ENCODE peak calls at places on chromosomes 4 and X, in six cellular contexts. K, B, S, M, X and A are unnamed samples.
A peak's percentile ranks its signal among the peaks of the same experiment; 100 is the strongest.

GRCh38 chr4:92047209-92047877 is 256.4 kb upstream of the GRID2 start:
- DNase-seq in M (no peak), K (no peak), B (peak; percentile 63), X (no peak), S (no peak), A (no peak)

GRCh38 chrX:12975670-12975965 is 708 bp downstream of the TMSB4X start:
- DNase-seq in M (no peak), B (no peak), X (no peak), K (no peak), S (no peak), A (no peak)

GRCh38 chrX:68398286-68398685 is 35.0 kb downstream of the OPHN1 start:
- DNase-seq in S (no peak), B (no peak), X (no peak), M (no peak), K (no peak), A (no peak)

GRCh38 chrX:69076084-69076483 is 89.2 kb downstream of the PJA1 start:
- DNase-seq in S (no peak), B (no peak), M (peak; percentile 30), K (no peak), X (no peak), A (no peak)

GRCh38 chr4:25361253-25361652 is 15.8 kb upstream of the ANAPC4 start:
- DNase-seq in S (no peak), K (no peak), X (no peak), B (no peak), M (peak; percentile 18), A (no peak)

GRCh38 chr4:132076829-132077228 is 1072.3 kb upstream of the PCDH10 start:
- DNase-seq in M (no peak), S (no peak), B (no peak), X (no peak), K (no peak), A (no peak)

GRCh38 chr4:168480991-168481588 is 798 bp upstream of the DDX60L start:
- DNase-seq in S (no peak), B (peak; percentile 88), X (peak; percentile 75), K (no peak), M (peak; percentile 85), A (peak; percentile 13)

GRCh38 chr4:3254302-3255131 is 5.6 kb downstream of the MSANTD1 start:
- DNase-seq in S (peak; percentile 5), M (no peak), B (no peak), K (peak; percentile 34), X (no peak), A (no peak)

GRCh38 chr4:141654098-141654497 is 17.7 kb downstream of the IL15 start:
- DNase-seq in M (no peak), X (no peak), B (peak; percentile 25), K (peak; percentile 88), S (no peak), A (peak; percentile 44)

GRCh38 chr4:24659241-24659961 is 75.0 kb upstream of the DHX15 start:
- DNase-seq in K (peak; percentile 49), M (no peak), S (no peak), X (no peak), B (no peak), A (no peak)

GRCh38 chrX:116204947-116205346 is 34.4 kb downstream of the AGTR2 start:
- DNase-seq in X (peak; percentile 0), S (no peak), B (peak; percentile 31), K (no peak), M (peak; percentile 11), A (peak; percentile 14)

GRCh38 chrX:12065251-12065650 is 73.0 kb upstream of the FRMPD4 start:
- DNase-seq in K (peak; percentile 69), B (peak; percentile 35), S (no peak), M (peak; percentile 13), X (peak; percentile 2), A (peak; percentile 16)

GRCh38 chrX:151596282-151596681 is 32.8 kb downstream of the PASD1 start:
- DNase-seq in M (peak; percentile 65), S (no peak), X (no peak), K (no peak), B (no peak), A (no peak)

GRCh38 chr4:70992354-70992753 is 1.1 kb upstream of the DCK start:
- DNase-seq in M (peak; percentile 33), K (peak; percentile 62), B (no peak), S (no peak), X (peak; percentile 23), A (no peak)

GRCh38 chr4:104728380-104729122 is 233.9 kb upstream of the CXXC4 start:
- DNase-seq in M (no peak), K (no peak), S (no peak), X (peak; percentile 75), B (peak; percentile 63), A (peak; percentile 35)

GRCh38 chrX:16087081-16087480 is 36.3 kb upstream of the GRPR start:
- DNase-seq in X (no peak), K (no peak), B (peak; percentile 5), S (no peak), M (no peak), A (peak; percentile 24)

GRCh38 chrX:54639346-54640102 is 109.5 kb downstream of the GNL3L start:
- DNase-seq in S (peak; percentile 75), K (peak; percentile 95), B (peak; percentile 98), X (peak; percentile 89), M (peak; percentile 95), A (peak; percentile 91)

GRCh38 chrX:147710301-147710700 is 201.4 kb upstream of the FMR1 start:
- DNase-seq in K (no peak), X (no peak), S (no peak), M (no peak), B (no peak), A (no peak)

GRCh38 chrX:136585960-136586359 is 53.9 kb downstream of the VGLL1 start:
- DNase-seq in K (no peak), M (no peak), B (no peak), S (no peak), X (no peak), A (no peak)

GRCh38 chr4:6834867-6835266 is 52.3 kb downstream of the KIAA0232 start:
- DNase-seq in K (no peak), S (no peak), M (no peak), X (peak; percentile 36), B (peak; percentile 41), A (no peak)

GRCh38 chr4:83535520-83535944 is 376 bp upstream of the GPAT3 start:
- DNase-seq in X (peak; percentile 53), M (peak; percentile 56), K (peak; percentile 82), S (no peak), B (peak; percentile 82), A (peak; percentile 40)

GRCh38 chr4:13872145-13872544 is 244.6 kb upstream of the BOD1L1 start:
- DNase-seq in K (no peak), B (peak; percentile 44), X (no peak), S (no peak), M (no peak), A (no peak)

GRCh38 chr4:85233516-85233915 is 241.4 kb upstream of the ARHGAP24 start:
- DNase-seq in K (no peak), S (no peak), M (no peak), B (no peak), X (no peak), A (no peak)

GRCh38 chr4:85222561-85222960 is 252.4 kb upstream of the ARHGAP24 start:
- DNase-seq in X (no peak), M (no peak), S (no peak), B (no peak), K (no peak), A (no peak)

GRCh38 chr4:85228264-85228663 is 246.7 kb upstream of the ARHGAP24 start:
- DNase-seq in B (peak; percentile 10), X (no peak), S (no peak), M (peak; percentile 6), K (no peak), A (no peak)
- TF ChIP-seq CTCF in B (no peak), X (no peak), S (no peak), M (peak; percentile 48), K (peak; percentile 51), A (no peak)

GRCh38 chrX:14095702-14096101 is 66.0 kb upstream of the GEMIN8 start:
- DNase-seq in M (peak; percentile 60), K (peak; percentile 74), B (peak; percentile 78), S (no peak), X (peak; percentile 23), A (peak; percentile 33)
- TF ChIP-seq CTCF in M (peak; percentile 64), K (peak; percentile 80), B (peak; percentile 82), S (no peak), X (peak; percentile 58), A (peak; percentile 53)

GRCh38 chr4:5708829-5709680 is 696 bp upstream of the EVC2 start:
- DNase-seq in M (no peak), S (no peak), X (no peak), B (no peak), K (peak; percentile 52), A (no peak)

GRCh38 chr4:5707366-5708133 is 809 bp downstream of the EVC2 start:
- DNase-seq in X (no peak), S (no peak), B (peak; percentile 23), M (no peak), K (no peak), A (no peak)

GRCh38 chr4:5710065-5710961 is 688 bp upstream of the EVC start:
- DNase-seq in B (peak; percentile 42), S (no peak), M (no peak), X (peak; percentile 13), K (no peak), A (no peak)

GRCh38 chr4:5706486-5707290 is 1.7 kb downstream of the EVC2 start:
- DNase-seq in K (no peak), M (peak; percentile 29), S (no peak), B (no peak), X (no peak), A (no peak)

GRCh38 chr4:5708171-5708828 is at the start of gene EVC2:
- DNase-seq in K (peak; percentile 88), M (no peak), B (peak; percentile 54), X (peak; percentile 12), S (peak; percentile 35), A (no peak)
- TF ChIP-seq CTCF in K (no peak), M (no peak), B (no peak), X (no peak), S (no peak), A (no peak)

DNA sequence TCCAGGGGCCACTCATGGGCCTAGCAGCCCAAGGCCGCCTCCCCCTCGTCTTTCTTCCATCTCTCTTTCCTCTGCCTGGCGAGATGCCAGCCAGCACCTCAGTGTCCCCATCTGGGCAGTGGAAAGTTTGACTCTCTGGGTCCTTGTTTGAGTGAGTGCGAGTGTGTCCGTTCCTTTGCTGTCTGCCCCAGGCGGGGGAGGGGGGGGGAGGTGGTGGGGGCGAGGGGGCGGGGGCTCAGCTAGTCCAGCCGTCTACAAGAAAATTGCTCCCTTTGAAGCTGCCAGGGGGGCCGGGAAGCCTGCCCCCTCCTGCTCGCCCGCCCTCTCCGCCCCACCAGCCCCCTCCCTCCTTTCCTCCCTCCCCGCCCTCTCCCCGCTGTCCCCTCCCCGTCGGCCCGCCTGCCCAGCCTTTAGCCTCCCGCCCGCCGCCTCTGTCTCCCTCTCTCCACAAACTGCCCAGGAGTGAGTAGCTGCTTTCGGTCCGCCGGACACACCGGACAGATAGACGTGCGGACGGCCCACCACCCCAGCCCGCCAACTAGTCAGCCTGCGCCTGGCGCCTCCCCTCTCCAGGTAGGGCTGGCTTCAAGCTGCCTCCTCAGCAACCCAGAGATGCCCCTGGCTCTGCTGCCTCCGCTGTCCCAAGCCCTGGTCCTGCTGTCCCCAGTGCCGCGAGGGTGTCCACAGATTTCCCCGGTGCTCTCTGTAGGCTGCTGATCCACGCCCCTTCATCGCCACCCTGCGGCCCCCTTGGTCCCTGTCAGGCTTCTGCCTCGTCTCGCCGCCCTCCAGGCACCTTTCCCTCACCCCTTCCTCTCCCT is at the start of gene BGN:
- DNase-seq in B (peak; percentile 25), M (no peak), S (no peak), X (no peak), K (peak; percentile 81), A (peak; percentile 18)
- TF ChIP-seq CTCF in B (peak; percentile 54), M (no peak), S (no peak), X (peak; percentile 14), K (peak; percentile 62), A (no peak)

GRCh38 chr4:127251423-127251822 is 381.3 kb upstream of the INTU start:
- DNase-seq in X (no peak), S (no peak), B (peak; percentile 48), K (no peak), M (peak; percentile 14), A (no peak)
- TF ChIP-seq CTCF in X (no peak), S (no peak), B (no peak), K (no peak), M (no peak), A (no peak)